ENCODE peak calls at places on chromosomes 16 and 17, in nine cellular contexts. G, R, C, Y, P, F, Z, K and Q are unnamed samples. For H3K9me3, the result is how much of the 10 kb centered on the place peaks cover.

GRCh38 chr16:9047689-9048301 is 43.6 kb upstream of the HAPSTR1 start:
- DNase-seq in K (peak), C (peak), Y (peak), F (peak), Z (peak), R (peak), P (peak), G (peak), Q (peak)

GRCh38 chr17:8124350-8125195 is 667 bp upstream of the HES7 start:
- DNase-seq in P (no peak), F (peak), R (peak), C (no peak), Y (peak), Z (no peak), K (no peak), G (no peak), Q (no peak)

GRCh38 chr16:74216319-74216718 is 80.3 kb upstream of the PSMD7 start:
- DNase-seq in Z (no peak), F (peak), R (no peak), Y (no peak), K (no peak), G (no peak), C (no peak), P (no peak), Q (no peak)

GRCh38 chr17:31907342-31907975 is 6.0 kb upstream of the UTP6 start:
- DNase-seq in G (peak), Y (peak), F (peak), Z (peak), C (no peak), R (peak), P (no peak), K (peak), Q (no peak)

GRCh38 chr16:3754772-3755171 is 37.4 kb upstream of the TRAP1 start:
- DNase-seq in Y (no peak), C (no peak), R (no peak), P (no peak), Z (no peak), K (no peak), G (no peak), F (peak), Q (no peak)

GRCh38 chr17:67730706-67731105 is 13.0 kb downstream of the NOL11 start:
- DNase-seq in Y (no peak), K (no peak), F (no peak), G (no peak), Z (no peak), C (no peak), P (no peak), R (no peak), Q (no peak)

GRCh38 chr17:46974086-46974485 is 5.0 kb downstream of the RPRML start:
- DNase-seq in K (no peak), Y (no peak), R (no peak), G (no peak), F (no peak), P (no peak), Z (no peak), C (peak), Q (no peak)

GRCh38 chr16:88478115-88478514 is 25.0 kb downstream of the ZFPM1 start:
- DNase-seq in P (no peak), F (no peak), Z (no peak), G (no peak), R (no peak), Y (no peak), C (no peak), K (no peak), Q (no peak)

GRCh38 chr16:55324491-55325447 is 766 bp downstream of the IRX6 start:
- DNase-seq in R (no peak), Y (no peak), G (no peak), C (no peak), Z (no peak), P (no peak), F (no peak), K (no peak), Q (peak)

GRCh38 chr17:46726106-46726670 is 92.3 kb downstream of the WNT3 start:
- DNase-seq in F (peak), Z (no peak), R (no peak), P (no peak), Y (no peak), G (no peak), C (no peak), K (no peak), Q (no peak)

GRCh38 chr16:12204601-12205000 is 228.1 kb downstream of the SNX29 start:
- DNase-seq in Y (no peak), R (no peak), P (no peak), G (no peak), K (no peak), C (no peak), Z (no peak), F (no peak), Q (no peak)

GRCh38 chr16:35146031-35146710 is 1686.8 kb downstream of the TP53TG3F start:
- DNase-seq in R (no peak), Z (no peak), Y (no peak), F (no peak), K (no peak), P (no peak), C (no peak), G (no peak), Q (no peak)

GRCh38 chr16:35144212-35144932 is 1685.0 kb downstream of the TP53TG3F start:
- DNase-seq in F (no peak), P (no peak), Z (no peak), C (no peak), K (no peak), Y (no peak), R (no peak), G (no peak), Q (no peak)

GRCh38 chr16:35147556-35148504 is 1688.4 kb downstream of the TP53TG3F start:
- DNase-seq in R (no peak), G (no peak), Z (no peak), Y (no peak), P (no peak), K (no peak), C (no peak), F (no peak), Q (no peak)

GRCh38 chr16:35148748-35149147 is 1689.3 kb downstream of the TP53TG3F start:
- DNase-seq in F (no peak), P (no peak), R (no peak), G (no peak), Z (no peak), K (no peak), C (no peak), Y (no peak), Q (no peak)

DNA sequence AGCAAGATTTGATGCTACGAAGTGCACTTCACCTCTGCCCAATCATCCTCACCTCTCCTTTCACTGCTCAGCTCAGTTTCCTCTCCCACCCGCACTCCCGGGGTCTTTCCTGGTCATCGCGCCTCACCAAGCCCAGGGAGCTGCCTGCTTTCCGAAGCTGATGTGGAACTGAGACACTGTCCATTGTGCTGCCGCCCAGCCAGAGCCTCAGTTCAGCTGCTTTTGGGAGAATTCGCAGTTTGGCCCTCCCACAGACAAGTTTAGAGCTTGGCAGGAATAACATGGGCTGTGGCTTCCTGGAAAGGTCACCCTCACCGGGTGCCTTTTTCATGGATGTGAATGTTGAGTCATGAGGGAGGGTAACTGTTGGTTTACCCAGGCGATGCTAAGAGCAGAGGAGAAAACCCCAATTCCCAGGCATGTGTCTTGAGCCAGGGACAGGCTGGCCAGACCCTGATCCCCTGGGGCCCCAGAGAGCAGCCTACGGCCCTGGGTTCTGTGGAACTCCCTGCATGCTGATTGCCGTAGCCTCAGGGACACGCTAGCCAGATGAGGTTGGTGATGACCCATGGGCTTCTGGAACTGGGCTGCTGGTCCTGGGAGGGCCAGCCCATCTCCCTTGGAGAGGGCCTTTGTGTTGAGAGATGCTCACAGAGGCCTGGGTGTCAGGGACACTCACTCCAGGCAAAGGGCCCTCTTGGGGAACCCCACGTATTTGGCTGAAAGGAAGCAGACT is 1687.5 kb downstream of the TP53TG3F start:
- DNase-seq in G (no peak), F (no peak), C (no peak), R (no peak), P (no peak), K (no peak), Z (no peak), Y (peak), Q (no peak)
- H3K9me3 ChIP-seq in G (half or more), F (half or more), C (half or more), R (under half), P (under half), K (under half), Z (under half), Y (under half), Q (under half)

DNA sequence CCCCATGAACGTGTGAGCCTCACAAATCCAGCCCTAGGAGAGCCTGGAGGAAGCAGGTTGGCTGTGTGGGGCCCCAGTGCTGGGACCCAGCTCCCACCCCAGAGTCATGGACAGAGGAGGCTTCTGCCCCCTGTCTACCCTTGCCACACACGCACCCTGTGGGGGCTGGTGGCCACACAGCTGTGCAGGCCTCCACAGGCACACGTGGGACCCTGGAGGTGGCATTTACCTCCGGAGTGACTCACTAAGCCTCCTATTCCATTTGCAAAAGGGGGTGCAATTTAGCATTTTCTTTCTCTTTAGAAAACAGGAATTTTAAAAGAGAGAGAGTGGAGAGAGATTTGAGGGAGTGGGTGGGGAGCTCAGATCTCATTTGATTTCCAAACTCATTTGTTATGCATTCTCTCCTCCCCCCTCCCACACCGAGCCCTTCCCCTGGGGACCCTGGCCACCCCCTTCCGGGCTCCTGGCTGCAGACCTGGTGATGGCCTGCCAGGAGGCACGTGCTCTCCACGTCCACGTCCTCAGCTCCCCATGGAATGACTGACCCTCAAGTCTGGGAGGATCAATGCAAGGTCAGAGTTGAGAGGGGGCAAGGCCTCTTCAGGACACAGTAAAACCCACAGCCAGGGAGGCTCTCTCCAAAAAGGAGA is 6.8 kb downstream of the PITPNM3 start:
- DNase-seq in P (no peak), K (no peak), F (no peak), Y (no peak), Z (no peak), R (no peak), C (no peak), G (no peak), Q (no peak)
- TF ChIP-seq CTCF in P (no peak), K (no peak), F (no peak), Y (no peak), Z (no peak), R (no peak), C (no peak), G (no peak), Q (no peak)

DNA sequence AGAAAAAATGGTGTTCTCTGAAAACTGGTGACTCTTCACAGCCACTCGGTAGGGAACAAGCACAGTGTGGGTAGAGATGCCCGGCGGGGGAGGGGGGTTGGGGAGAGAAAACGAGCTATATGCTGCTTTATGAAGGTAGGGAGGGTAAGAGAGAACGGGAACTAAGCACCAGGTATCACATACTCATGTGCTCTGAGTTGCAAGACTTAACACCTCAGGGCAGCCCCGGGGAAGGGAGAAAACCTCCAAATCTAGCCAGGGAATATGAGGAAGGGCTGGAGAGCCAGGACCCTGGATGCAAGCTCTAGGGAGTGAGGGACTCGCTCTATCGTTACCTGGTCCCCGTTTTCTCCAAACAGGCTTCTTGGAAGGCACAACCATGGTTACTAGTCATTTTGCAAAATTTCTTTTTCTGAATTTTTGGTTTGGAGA is 35.3 kb downstream of the HIC1 start:
- DNase-seq in G (no peak), K (no peak), C (no peak), P (no peak), Z (peak), R (no peak), F (no peak), Y (no peak), Q (no peak)
- TF ChIP-seq POLR2A in G (no peak), K (no peak), C (no peak), P (no peak), Z (no peak), R (no peak), F (no peak), Y (no peak), Q (no peak)

DNA sequence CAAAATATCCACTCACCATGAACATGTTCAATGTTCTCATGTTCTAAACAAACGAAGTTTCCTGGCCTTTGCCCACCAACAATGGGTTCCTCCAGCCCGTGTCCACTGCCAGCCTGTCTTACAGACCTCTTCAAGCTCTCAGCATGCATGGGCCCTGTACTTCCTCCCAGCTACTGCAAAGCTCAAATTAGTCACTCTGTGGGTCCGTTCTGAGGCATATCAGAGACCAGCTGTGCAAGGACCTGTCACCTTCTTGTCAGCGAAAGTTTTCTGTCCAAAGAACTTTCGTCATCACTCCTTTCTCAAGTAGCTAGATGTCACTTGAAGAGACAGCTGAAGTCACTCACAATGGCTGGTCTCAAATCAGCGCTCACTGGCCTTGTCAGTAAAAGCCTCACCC is 91.5 kb upstream of the DYNLRB2 start:
- DNase-seq in C (no peak), K (no peak), Y (no peak), Z (no peak), R (no peak), F (no peak), P (no peak), G (no peak), Q (no peak)
- H3K9me3 ChIP-seq in C (under half), K (under half), Y (under half), Z (under half), R (under half), F (under half), P (under half), G (under half), Q (under half)

GRCh38 chr16:30660424-30661251 is 2.4 kb downstream of the FBRS start:
- DNase-seq in R (no peak), F (peak), K (no peak), C (no peak), Z (no peak), P (no peak), Y (no peak), G (no peak), Q (no peak)

GRCh38 chr16:30659507-30660423 is 1.5 kb downstream of the FBRS start:
- DNase-seq in G (no peak), R (no peak), Z (no peak), P (no peak), F (no peak), C (no peak), K (no peak), Y (peak), Q (peak)

GRCh38 chr16:30656974-30657865 is 1.0 kb upstream of the FBRS start:
- DNase-seq in K (no peak), C (no peak), R (no peak), G (no peak), P (peak), F (no peak), Y (peak), Z (no peak), Q (peak)

GRCh38 chr16:30657866-30658730 is at the start of gene FBRS:
- DNase-seq in G (peak), Y (peak), C (peak), F (peak), K (peak), Z (peak), P (peak), R (peak), Q (peak)

GRCh38 chr16:30658731-30659506 is 688 bp downstream of the FBRS start:
- DNase-seq in P (peak), G (peak), R (peak), Y (peak), F (peak), K (peak), C (no peak), Z (peak), Q (peak)
- TF ChIP-seq CTCF in P (peak), G (no peak), R (peak), Y (peak), F (peak), K (no peak), C (no peak), Z (no peak), Q (peak)